ENCODE peak calls at places on chromosomes 3 and 15, in ten cellular contexts. X is tibial nerve, K is suprapubic skin, W is ovary, E is esophagus muscularis mucosa, C is K562, Q is sigmoid colon, O is transverse colon, M is HepG2, T is stomach. Z is an unnamed sample.

GRCh38 chr15:39942101-39942752 is 8.3 kb downstream of the EIF2AK4 start:
- DNase-seq in W (no peak), X (no peak), T (no peak), O (no peak), M (no peak), C (no peak), K (no peak), E (no peak), Q (no peak), Z (no peak)

GRCh38 chr15:57054351-57054750 is 135.9 kb downstream of the TCF12 start:
- DNase-seq in C (no peak), E (no peak), W (no peak), K (no peak), T (no peak), M (no peak), Q (no peak), X (no peak), O (no peak), Z (no peak)

GRCh38 chr15:35312355-35312754 is 227.3 kb upstream of the NANOGP8 start:
- DNase-seq in C (no peak), M (no peak), T (no peak), Q (no peak), X (no peak), O (no peak), K (no peak), W (no peak), E (no peak), Z (no peak)

GRCh38 chr15:69279636-69280035 is 19.1 kb upstream of the PAQR5 start:
- DNase-seq in K (no peak), E (no peak), M (no peak), C (no peak), T (no peak), O (no peak), W (no peak), X (no peak), Q (no peak), Z (no peak)

GRCh38 chr15:85125056-85125661 is 143.5 kb downstream of the PDE8A start:
- DNase-seq in C (no peak), E (no peak), K (no peak), X (no peak), O (no peak), W (no peak), Q (no peak), M (no peak), T (no peak), Z (no peak)

GRCh38 chr3:116425126-116425525 is 20.2 kb downstream of the LSAMP start:
- DNase-seq in O (no peak), M (peak; percentile 1), E (no peak), T (no peak), K (no peak), W (no peak), X (no peak), C (no peak), Q (no peak), Z (no peak)

GRCh38 chr3:42148982-42149432 is 57.9 kb downstream of the TRAK1 start:
- DNase-seq in O (peak; percentile 40), T (peak; percentile 40), C (peak; percentile 83), E (no peak), K (peak; percentile 78), X (peak; percentile 62), W (peak; percentile 72), Q (peak; percentile 87), M (no peak), Z (no peak)

GRCh38 chr3:107988464-107989156 is 102.2 kb downstream of the CD47 start:
- DNase-seq in X (peak; percentile 43), O (peak; percentile 73), T (peak; percentile 52), M (no peak), E (no peak), W (peak; percentile 25), K (peak; percentile 82), C (no peak), Q (no peak), Z (no peak)

GRCh38 chr3:37255990-37256308 is 81.6 kb upstream of the LRRFIP2 start:
- DNase-seq in C (no peak), Q (no peak), O (no peak), E (no peak), K (no peak), M (no peak), T (no peak), X (no peak), W (no peak), Z (no peak)

GRCh38 chr3:37254316-37254715 is 79.9 kb upstream of the LRRFIP2 start:
- DNase-seq in K (no peak), M (no peak), T (no peak), W (no peak), X (no peak), E (no peak), C (no peak), O (no peak), Q (no peak), Z (no peak)

GRCh38 chr3:37257581-37257980 is 83.2 kb upstream of the LRRFIP2 start:
- DNase-seq in W (no peak), Q (no peak), E (no peak), O (no peak), X (no peak), C (no peak), T (no peak), K (no peak), M (no peak), Z (no peak)

GRCh38 chr3:37259291-37259690 is 84.9 kb upstream of the LRRFIP2 start:
- DNase-seq in T (no peak), E (no peak), O (no peak), Q (no peak), K (no peak), M (no peak), W (no peak), X (no peak), C (no peak), Z (no peak)

DNA sequence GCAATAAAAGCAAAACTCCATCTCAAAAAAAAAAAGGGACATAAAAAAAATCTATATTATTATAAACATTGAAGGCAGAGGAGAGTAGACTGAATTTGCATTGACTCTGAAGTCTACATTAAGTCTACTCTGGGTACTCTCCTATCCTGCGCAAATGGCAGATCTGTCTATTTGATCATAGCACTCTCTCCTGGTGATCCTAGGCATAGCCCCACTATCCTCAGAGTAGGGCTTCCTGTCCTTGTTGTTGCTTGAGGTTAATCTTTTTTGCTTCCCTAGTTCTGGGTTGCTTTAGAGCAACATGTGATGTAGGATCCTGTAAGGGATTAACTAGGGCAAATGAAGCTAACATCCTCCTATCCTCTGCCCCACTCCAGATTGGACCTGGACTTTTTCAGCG is 82.1 kb upstream of the LRRFIP2 start:
- DNase-seq in Q (no peak), W (no peak), X (no peak), M (peak; percentile 17), O (no peak), K (no peak), E (no peak), T (no peak), C (peak; percentile 45), Z (no peak)
- H3K4me3 ChIP-seq in Q (no peak overlapping the region), W (no peak overlapping the region), X (no peak overlapping the region), M (no peak overlapping the region), O (no peak overlapping the region), K (no peak overlapping the region), E (no peak overlapping the region), T (no peak overlapping the region), C (no peak overlapping the region), Z (no peak overlapping the region)

DNA sequence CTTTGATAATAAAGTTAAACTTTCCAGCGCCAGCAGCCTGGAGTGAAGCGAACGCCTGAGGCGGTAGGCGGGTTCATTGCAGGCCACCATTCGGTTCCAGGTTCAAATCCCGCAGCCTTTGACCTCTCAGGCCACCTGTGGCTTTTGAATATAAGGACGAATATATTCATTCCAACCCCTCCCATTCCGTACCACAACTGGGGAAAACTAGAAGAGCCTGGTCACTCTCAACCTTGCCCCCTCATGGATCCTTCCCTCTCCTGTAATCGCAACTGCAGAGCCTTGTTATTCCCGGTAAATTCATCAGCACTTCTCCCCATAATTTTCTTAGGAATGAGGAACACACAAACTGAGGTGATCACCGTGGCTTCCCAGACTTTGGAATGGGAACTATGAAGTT is 35.2 kb downstream of the ZIC4 start:
- DNase-seq in Q (no peak), K (no peak), O (no peak), T (no peak), C (no peak), W (no peak), E (peak; percentile 34), X (no peak), M (no peak), Z (no peak)
- H3K27me3 ChIP-seq in Q (peaks cover 100% of the 10 kb centered on the region), K (peaks cover 95% of the 10 kb centered on the region), O (peaks cover 100% of the 10 kb centered on the region), T (peaks cover 80% of the 10 kb centered on the region), C (no peaks in the 10 kb centered on the region), W (no peaks in the 10 kb centered on the region), E (no peaks in the 10 kb centered on the region), X (no peaks in the 10 kb centered on the region), M (peaks cover 12% of the 10 kb centered on the region), Z (peaks cover 36% of the 10 kb centered on the region)

GRCh38 chr3:122975163-122975923 is 52.2 kb downstream of the SEMA5B start:
- DNase-seq in E (no peak), Q (peak; percentile 89), O (peak; percentile 24), T (no peak), W (peak; percentile 65), X (no peak), C (no peak), K (no peak), M (no peak), Z (no peak)

GRCh38 chr3:122975924-122976293 is 51.7 kb downstream of the SEMA5B start:
- DNase-seq in O (no peak), M (no peak), T (no peak), E (no peak), Q (no peak), C (no peak), X (no peak), K (no peak), W (no peak), Z (no peak)

GRCh38 chr3:122978569-122978968 is 49.0 kb downstream of the SEMA5B start:
- DNase-seq in K (no peak), M (no peak), W (no peak), T (no peak), E (no peak), Q (no peak), X (no peak), C (no peak), O (no peak), Z (no peak)

GRCh38 chr3:122974764-122975162 is 52.8 kb downstream of the SEMA5B start:
- DNase-seq in Q (peak; percentile 75), C (no peak), X (no peak), E (no peak), K (no peak), W (peak; percentile 56), M (no peak), O (no peak), T (no peak), Z (no peak)

DNA sequence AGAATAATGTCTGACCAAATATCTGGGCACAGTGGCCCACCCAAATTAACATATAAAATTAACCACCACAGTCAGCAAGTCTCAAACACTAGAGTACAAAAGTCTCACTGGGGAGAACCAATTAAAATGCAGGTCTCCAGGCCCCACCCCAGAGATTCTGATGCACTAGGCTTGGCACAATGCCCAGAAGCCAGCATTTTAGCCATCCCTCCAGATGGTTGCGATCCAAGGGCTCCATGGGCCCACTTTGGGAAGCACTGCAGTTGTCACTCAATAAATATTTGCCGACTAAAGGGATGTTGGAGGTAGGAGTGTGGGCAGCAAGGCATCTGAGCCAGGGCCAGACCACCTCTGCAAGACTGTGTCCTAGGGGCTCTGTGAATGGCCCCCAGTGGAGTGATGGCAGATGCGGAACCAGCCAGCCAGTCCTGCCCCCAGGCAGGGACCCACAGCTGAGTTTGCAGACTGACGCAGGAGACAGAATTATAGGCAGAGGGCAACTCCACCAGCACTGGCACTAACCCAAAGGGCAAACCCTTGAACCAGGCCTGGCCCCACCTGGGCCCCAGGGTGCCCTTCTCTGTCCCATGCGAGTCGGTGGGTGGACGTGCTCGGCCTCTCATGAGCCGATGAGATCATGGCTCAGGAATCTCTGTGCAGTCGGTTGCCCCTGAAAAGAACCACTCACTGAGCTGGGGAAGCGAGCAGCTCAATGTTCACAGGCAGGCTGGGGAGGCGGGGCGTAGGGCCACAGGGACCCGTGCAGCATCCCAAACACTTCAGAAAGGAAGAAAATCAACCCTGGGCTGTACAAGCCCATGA is 49.7 kb downstream of the SEMA5B start:
- DNase-seq in C (no peak), O (no peak), K (no peak), W (peak; percentile 50), Q (no peak), M (peak; percentile 73), T (no peak), X (no peak), E (no peak), Z (peak; percentile 72)
- TF ChIP-seq EP300 in C (no peak), O (no peak), K (no peak), W (no peak), Q (no peak), M (no peak), T (no peak), X (no peak), E (no peak), Z (no peak)

GRCh38 chr15:74374648-74375302 is 7.3 kb upstream of the CYP11A1 start:
- DNase-seq in W (no peak), O (no peak), C (peak; percentile 42), T (no peak), Q (no peak), M (no peak), E (no peak), K (no peak), X (no peak), Z (no peak)
- H3K4me3 ChIP-seq in W (peak overlapping the region; percentile 57), O (no peak overlapping the region), C (peak overlapping the region; percentile 41), T (peak overlapping the region; percentile 65), Q (peak overlapping the region; percentile 42), M (no peak overlapping the region), E (peak overlapping the region; percentile 67), K (peak overlapping the region; percentile 72), X (no peak overlapping the region), Z (peak overlapping the region; percentile 67)

Z was measured in upper lobe of left lung.